ENCODE peak calls at places on chromosomes 5 and 9, in six cellular contexts. J is stomach, Z is ovary, H is GM20000, B is AG10803, P is tibial nerve. I is an unnamed sample.

GRCh38 chr5:58322453-58322852 is 137.4 kb downstream of the PLK2 start:
- DNase-seq in J (no peak), Z (no peak), H (no peak), B (peak), P (no peak), I (peak)

GRCh38 chr9:132986114-132986513 is 7.6 kb downstream of the GFI1B start:
- DNase-seq in J (no peak), Z (no peak), H (no peak), B (no peak), P (no peak), I (no peak)

GRCh38 chr5:177107159-177107558 is 20.4 kb downstream of the FGFR4 start:
- DNase-seq in J (no peak), Z (no peak), H (no peak), B (no peak), P (no peak), I (no peak)

GRCh38 chr5:150428106-150428876 is 15.6 kb upstream of the CD74 start:
- DNase-seq in J (peak), Z (peak), H (no peak), B (no peak), P (no peak), I (no peak)

GRCh38 chr9:5767968-5768932 is 64.7 kb downstream of the ERMP1 start:
- DNase-seq in J (no peak), Z (no peak), H (peak), B (peak), P (no peak), I (no peak)

GRCh38 chr9:33263131-33263935 is 1.2 kb downstream of the BAG1 start:
- DNase-seq in J (no peak), Z (no peak), H (peak), B (peak), P (no peak), I (no peak)

GRCh38 chr5:79301046-79301712 is 65.2 kb downstream of the JMY start:
- DNase-seq in J (no peak), Z (no peak), H (no peak), B (peak), P (no peak), I (peak)

GRCh38 chr5:59483971-59484472 is 409.5 kb downstream of the PDE4D start:
- DNase-seq in J (no peak), Z (no peak), H (no peak), B (peak), P (no peak), I (no peak)

GRCh38 chr5:155767480-155767879 is 559.5 kb upstream of the SGCD start:
- DNase-seq in J (no peak), Z (no peak), H (no peak), B (peak), P (no peak), I (no peak)

GRCh38 chr5:112548246-112548982 is 129.3 kb upstream of the EPB41L4A start:
- DNase-seq in J (no peak), Z (no peak), H (no peak), B (peak), P (no peak), I (no peak)

GRCh38 chr9:103617046-103617445 is 477.1 kb upstream of the SMC2 start:
- DNase-seq in J (no peak), Z (no peak), H (no peak), B (no peak), P (no peak), I (no peak)

DNA sequence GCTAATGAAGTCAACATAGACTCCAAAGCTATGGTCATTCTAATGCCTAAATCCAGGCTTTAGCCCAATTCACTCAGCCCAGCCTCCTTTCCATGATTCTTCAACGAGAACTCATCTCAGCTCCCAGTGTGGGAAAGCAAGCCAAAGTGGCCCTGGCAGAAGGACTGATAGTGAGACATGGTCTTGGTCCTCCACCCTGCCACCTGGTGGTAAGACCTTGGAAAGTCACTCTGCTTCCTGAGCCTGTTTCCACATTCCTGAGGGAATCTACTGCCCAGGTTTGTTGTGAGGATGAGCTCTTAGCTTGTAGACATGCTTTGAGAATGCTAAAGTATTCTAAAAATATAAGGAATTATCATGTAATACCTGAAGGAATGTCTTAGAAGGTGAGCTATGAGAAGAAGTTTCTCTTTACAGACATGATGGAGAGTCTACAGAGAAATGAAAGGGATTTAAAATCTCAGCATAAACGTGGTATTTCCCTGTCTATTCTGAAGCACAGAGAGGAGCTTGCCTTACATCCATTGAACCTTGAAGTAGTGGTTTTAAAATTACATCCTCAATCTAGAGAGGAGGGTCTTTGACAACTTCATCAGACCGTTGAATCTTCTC is 173.5 kb downstream of the TRIM32 start:
- DNase-seq in J (peak), Z (no peak), H (peak), B (peak), P (peak), I (peak)
- TF ChIP-seq CTCF in J (peak), Z (no peak), H (peak), B (peak), P (peak), I (peak)

DNA sequence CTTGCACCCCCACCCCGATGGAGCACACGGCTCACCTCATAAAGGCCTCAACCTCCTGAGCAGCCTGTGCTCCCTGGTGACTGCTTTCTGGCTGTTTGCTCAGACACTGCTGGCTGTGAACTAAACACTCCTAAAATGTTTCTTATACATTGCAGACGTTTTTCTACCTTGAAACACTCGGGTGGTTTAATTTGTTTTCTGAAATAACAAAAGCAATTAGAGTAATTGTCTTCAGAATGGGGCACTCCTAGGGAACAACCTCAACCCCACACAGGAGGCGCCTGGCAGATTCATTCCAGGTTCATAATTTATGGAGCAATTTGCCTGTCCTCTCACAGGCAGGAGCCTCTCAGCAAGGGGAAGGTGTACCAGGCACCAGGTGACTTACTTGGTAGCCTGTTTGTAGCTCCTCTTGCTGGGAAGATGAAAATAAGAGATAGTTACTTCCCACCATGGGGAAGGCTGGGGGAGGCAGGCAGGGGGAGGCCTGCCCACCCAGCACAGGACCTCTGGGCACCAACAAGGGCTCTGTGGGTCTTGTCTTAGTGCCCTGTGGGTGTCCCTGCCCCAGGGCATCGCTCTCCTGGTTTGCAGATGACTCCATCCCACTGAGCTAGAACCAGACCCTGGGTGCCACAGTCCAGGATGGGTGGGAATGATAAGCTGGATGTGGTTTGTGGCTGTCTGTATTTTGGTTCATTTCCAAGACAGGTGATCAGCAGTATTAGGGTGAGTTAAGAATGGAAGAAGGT is 144.5 kb downstream of the FSTL4 start:
- DNase-seq in J (peak), Z (no peak), H (no peak), B (no peak), P (no peak), I (no peak)
- TF ChIP-seq CTCF in J (no peak), Z (no peak), H (no peak), B (no peak), P (no peak), I (no peak)

GRCh38 chr9:126564128-126564527 is 49.6 kb upstream of the LMX1B start:
- DNase-seq in J (no peak), Z (no peak), H (no peak), B (no peak), P (no peak), I (no peak)

GRCh38 chr9:126561582-126561981 is 52.1 kb upstream of the LMX1B start:
- DNase-seq in J (no peak), Z (no peak), H (no peak), B (peak), P (no peak), I (no peak)

GRCh38 chr9:126565336-126566128 is 48.2 kb upstream of the LMX1B start:
- DNase-seq in J (no peak), Z (no peak), H (no peak), B (no peak), P (no peak), I (no peak)

GRCh38 chr9:126563556-126563955 is 50.2 kb upstream of the LMX1B start:
- DNase-seq in J (no peak), Z (no peak), H (no peak), B (no peak), P (no peak), I (no peak)

GRCh38 chr9:126564716-126565115 is 49.0 kb upstream of the LMX1B start:
- DNase-seq in J (no peak), Z (no peak), H (no peak), B (no peak), P (no peak), I (no peak)
- TF ChIP-seq CTCF in J (no peak), Z (no peak), H (no peak), B (no peak), P (no peak), I (no peak)

DNA sequence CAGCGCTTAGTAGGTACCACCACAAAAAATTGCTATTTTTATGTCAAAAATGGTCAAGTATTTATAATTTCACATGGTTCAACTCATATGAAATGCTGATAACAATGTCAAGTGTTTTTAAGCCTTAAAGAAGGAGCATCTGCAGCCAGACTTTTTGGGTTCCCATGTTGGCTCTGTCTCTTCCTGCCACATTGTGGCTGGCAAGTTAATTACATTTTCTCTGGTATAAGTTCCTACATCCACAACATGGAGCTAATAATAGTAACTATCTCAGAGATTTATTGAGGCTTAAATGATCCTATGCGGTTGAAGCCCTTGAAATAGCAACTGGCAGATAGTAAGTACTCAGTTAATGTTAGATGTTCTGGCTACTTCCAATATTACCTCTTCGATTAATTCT is 5.4 kb downstream of the ATP10B start:
- DNase-seq in J (no peak), Z (no peak), H (no peak), B (no peak), P (no peak), I (no peak)
- TF ChIP-seq CTCF in J (no peak), Z (no peak), H (no peak), B (no peak), P (no peak), I (no peak)

DNA sequence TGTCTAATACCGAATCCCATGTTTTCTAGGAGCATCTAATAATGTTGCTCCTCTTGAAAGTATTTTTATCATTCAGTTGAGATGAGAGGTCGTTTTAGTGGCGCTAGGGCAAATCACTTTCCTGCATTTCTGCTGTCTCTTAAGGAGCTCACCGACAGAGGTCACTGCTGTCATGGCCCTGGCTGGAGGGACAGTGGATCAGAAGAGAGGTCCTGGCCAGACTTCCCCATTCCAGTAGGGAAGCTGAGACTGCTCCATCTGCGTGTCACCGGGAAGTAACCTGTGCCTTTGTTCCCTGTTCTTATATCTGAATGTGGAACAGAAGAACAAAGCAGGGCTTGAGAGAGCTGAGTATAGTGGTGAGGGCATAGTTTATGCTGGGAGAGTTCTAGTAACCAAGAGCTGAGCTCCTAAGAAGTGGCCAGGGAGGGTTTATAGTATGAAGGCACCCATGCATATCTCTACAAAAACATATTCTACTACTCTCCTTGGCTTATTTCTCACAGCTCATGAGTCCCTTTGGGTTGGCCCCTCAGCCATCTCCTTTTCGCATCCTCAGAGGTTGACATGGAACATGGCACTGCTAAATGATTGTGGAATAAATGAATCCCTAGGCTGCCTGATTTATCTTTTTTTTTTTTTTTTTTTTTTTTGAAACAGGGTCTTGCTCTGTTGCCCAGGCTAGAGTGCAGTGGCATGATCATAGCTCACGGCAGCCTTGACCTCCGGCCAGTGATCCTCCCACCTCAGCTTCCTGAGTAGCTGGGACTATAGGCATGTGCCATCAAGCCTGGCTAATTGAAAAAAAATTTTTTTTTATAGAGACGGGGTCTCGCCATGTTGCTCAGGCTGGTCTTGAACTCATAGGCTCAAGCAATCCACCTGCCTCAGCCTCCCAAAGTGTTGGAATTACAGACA is 27.2 kb downstream of the ATP6V0E1 start:
- DNase-seq in J (peak), Z (no peak), H (no peak), B (no peak), P (no peak), I (no peak)
- TF ChIP-seq CTCF in J (peak), Z (no peak), H (no peak), B (peak), P (no peak), I (peak)

GRCh38 chr9:119829748-119830147 is 460.5 kb upstream of the BRINP1 start:
- DNase-seq in J (no peak), Z (no peak), H (no peak), B (no peak), P (no peak), I (no peak)
- TF ChIP-seq CTCF in J (no peak), Z (no peak), H (no peak), B (no peak), P (no peak), I (no peak)

DNA sequence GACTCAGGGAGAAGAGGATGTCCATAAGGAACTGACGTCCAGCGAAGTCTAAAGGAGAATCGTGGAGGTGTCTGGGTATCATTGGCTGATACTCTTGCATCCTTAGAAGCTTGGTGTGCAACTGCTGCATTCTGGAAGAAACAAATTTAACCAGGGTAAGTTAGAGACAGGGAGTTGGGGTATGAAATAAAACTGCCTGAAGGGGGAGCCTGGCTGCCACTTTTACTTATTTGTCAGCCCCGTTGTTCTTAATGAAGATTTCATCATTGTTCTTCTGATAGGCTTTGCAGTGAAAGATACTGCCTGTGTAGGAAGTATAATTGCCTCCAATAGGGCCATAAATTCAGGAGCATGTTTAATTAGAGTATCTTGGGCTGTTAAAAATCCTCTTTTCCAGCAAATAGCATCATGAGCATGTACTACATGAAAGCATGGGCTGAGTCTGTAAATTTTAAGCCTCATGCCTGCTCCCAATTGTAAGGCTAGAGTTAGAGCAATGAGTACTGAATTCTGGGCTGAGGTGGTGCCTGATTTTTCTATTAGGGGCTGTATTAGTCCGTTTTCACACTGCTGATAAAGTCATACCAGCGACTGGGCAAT is 1264.5 kb upstream of the ACO1 start:
- DNase-seq in J (peak), Z (no peak), H (peak), B (no peak), P (no peak), I (no peak)
- TF ChIP-seq CTCF in J (peak), Z (no peak), H (peak), B (no peak), P (peak), I (no peak)

GRCh38 chr5:164962302-164962961 is 1457.0 kb downstream of the MAT2B start:
- DNase-seq in J (no peak), Z (no peak), H (no peak), B (no peak), P (no peak), I (no peak)

GRCh38 chr5:164959761-164960160 is 1454.3 kb downstream of the MAT2B start:
- DNase-seq in J (no peak), Z (no peak), H (no peak), B (no peak), P (no peak), I (no peak)

DNA sequence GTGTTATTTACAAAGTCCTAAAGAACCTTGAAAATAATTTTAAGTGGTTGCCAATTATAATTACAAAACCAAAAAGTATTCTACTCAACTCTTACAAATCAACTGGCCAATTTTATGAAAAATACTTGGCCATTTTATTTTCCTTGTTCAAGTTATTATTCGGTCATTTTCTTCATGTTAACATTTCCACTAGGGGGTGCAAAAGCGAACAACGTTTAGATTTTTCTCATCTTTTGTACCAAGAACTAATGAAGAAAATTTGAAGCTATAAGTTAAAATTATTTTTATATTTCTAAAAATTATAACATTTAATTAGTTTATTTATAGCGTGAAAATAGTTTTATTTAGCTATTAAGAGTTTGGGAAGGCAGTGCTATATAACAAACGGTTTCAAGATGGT is 1453.3 kb downstream of the MAT2B start:
- DNase-seq in J (no peak), Z (no peak), H (no peak), B (no peak), P (no peak), I (no peak)
- TF ChIP-seq CTCF in J (no peak), Z (no peak), H (no peak), B (no peak), P (no peak), I (no peak)

GRCh38 chr9:20591223-20591622 is 31.1 kb downstream of the MLLT3 start:
- DNase-seq in J (no peak), Z (no peak), H (no peak), B (peak), P (no peak), I (no peak)

GRCh38 chr9:20593131-20593530 is 29.2 kb downstream of the MLLT3 start:
- DNase-seq in J (no peak), Z (no peak), H (no peak), B (no peak), P (no peak), I (no peak)

GRCh38 chr9:20593551-20593950 is 28.7 kb downstream of the MLLT3 start:
- DNase-seq in J (no peak), Z (no peak), H (no peak), B (peak), P (no peak), I (no peak)

GRCh38 chr9:20594521-20594920 is 27.8 kb downstream of the MLLT3 start:
- DNase-seq in J (no peak), Z (no peak), H (no peak), B (no peak), P (no peak), I (no peak)

GRCh38 chr9:20592673-20593072 is 29.6 kb downstream of the MLLT3 start:
- DNase-seq in J (no peak), Z (no peak), H (no peak), B (peak), P (no peak), I (no peak)
- TF ChIP-seq CTCF in J (no peak), Z (no peak), H (no peak), B (no peak), P (no peak), I (no peak)

I was measured in AG09319.